ENCODE peak calls at places on chromosomes 16 and 17, in four cellular contexts. G, R, J and Y are unnamed samples.

GRCh38 chr17:9860851-9861250 is 35.1 kb downstream of the GLP2R start:
- DNase-seq in G (no peak), R (no peak), J (no peak), Y (no peak)

GRCh38 chr16:10584956-10585561 is 4.7 kb upstream of the EMP2 start:
- DNase-seq in G (no peak), R (no peak), J (no peak), Y (no peak)

GRCh38 chr17:39737761-39738567 is at the start of gene GRB7:
- DNase-seq in G (peak; percentile 15), R (peak; percentile 83), J (no peak), Y (peak; percentile 92)

GRCh38 chr17:42424991-42425610 is 2.0 kb upstream of the CAVIN1 start:
- DNase-seq in G (no peak), R (no peak), J (no peak), Y (no peak)

GRCh38 chr17:63696381-63696961 is 3.5 kb downstream of the LIMD2 start:
- DNase-seq in G (no peak), R (peak; percentile 67), J (no peak), Y (peak; percentile 45)

GRCh38 chr17:64007838-64008282 is 9.7 kb downstream of the PRR29 start:
- DNase-seq in G (no peak), R (peak; percentile 46), J (no peak), Y (no peak)

GRCh38 chr17:75271233-75271954 is 363 bp upstream of the MIF4GD start:
- DNase-seq in G (peak; percentile 62), R (peak; percentile 60), J (peak; percentile 80), Y (peak; percentile 47)

GRCh38 chr17:75078097-75079022 is 9.4 kb upstream of the SLC16A5 start:
- DNase-seq in G (no peak), R (peak; percentile 81), J (no peak), Y (no peak)